ENCODE peak calls at places on chromosomes 1 and 21, in nine cellular contexts. One of them, this sample, is unnamed.

GRCh38 chr1:33893147-33893830 is 29.4 kb downstream of the HMGB4 start:
- DNase-seq in PC-9: no peak
- DNase-seq in CD14-positive monocyte: no peak
- DNase-seq in stimulated activated CD4-positive, alpha-beta T cell treated with anti-CD3 and anti-CD28 coated beads, Interleukin-2, amount 100 ng/mL, for 48 hours: no peak
- DNase-seq in epithelial cell of esophagus: no peak
- DNase-seq in LoVo: no peak
- DNase-seq in vagina: no peak
- DNase-seq in activated naive CD4-positive, alpha-beta T cell treated with anti-CD3 and anti-CD28 coated beads, Interleukin-2, amount 50 U/mL, for 16 hours: no peak
- DNase-seq in BE2C: no peak
- DNase-seq in this sample: peak

GRCh38 chr1:47575855-47576757 is 138.3 kb downstream of the FOXD2 start:
- DNase-seq in PC-9: no peak
- DNase-seq in CD14-positive monocyte: no peak
- DNase-seq in stimulated activated CD4-positive, alpha-beta T cell treated with anti-CD3 and anti-CD28 coated beads, Interleukin-2, amount 100 ng/mL, for 48 hours: no peak
- DNase-seq in epithelial cell of esophagus: peak
- DNase-seq in LoVo: no peak
- DNase-seq in vagina: no peak
- DNase-seq in activated naive CD4-positive, alpha-beta T cell treated with anti-CD3 and anti-CD28 coated beads, Interleukin-2, amount 50 U/mL, for 16 hours: no peak
- DNase-seq in BE2C: no peak
- DNase-seq in this sample: peak

GRCh38 chr21:44833663-44834062 is 15.8 kb upstream of the SUMO3 start:
- DNase-seq in PC-9: no peak
- DNase-seq in CD14-positive monocyte: no peak
- DNase-seq in stimulated activated CD4-positive, alpha-beta T cell treated with anti-CD3 and anti-CD28 coated beads, Interleukin-2, amount 100 ng/mL, for 48 hours: no peak
- DNase-seq in epithelial cell of esophagus: no peak
- DNase-seq in LoVo: no peak
- DNase-seq in vagina: no peak
- DNase-seq in activated naive CD4-positive, alpha-beta T cell treated with anti-CD3 and anti-CD28 coated beads, Interleukin-2, amount 50 U/mL, for 16 hours: no peak
- DNase-seq in BE2C: no peak
- DNase-seq in this sample: no peak

GRCh38 chr1:15578921-15579682 is 5.7 kb downstream of the AGMAT start:
- DNase-seq in PC-9: no peak
- DNase-seq in CD14-positive monocyte: no peak
- DNase-seq in stimulated activated CD4-positive, alpha-beta T cell treated with anti-CD3 and anti-CD28 coated beads, Interleukin-2, amount 100 ng/mL, for 48 hours: no peak
- DNase-seq in epithelial cell of esophagus: no peak
- DNase-seq in LoVo: no peak
- DNase-seq in vagina: no peak
- DNase-seq in activated naive CD4-positive, alpha-beta T cell treated with anti-CD3 and anti-CD28 coated beads, Interleukin-2, amount 50 U/mL, for 16 hours: peak
- DNase-seq in BE2C: no peak
- DNase-seq in this sample: no peak

GRCh38 chr21:14070049-14070893 is 140.5 kb downstream of the LIPI start:
- DNase-seq in PC-9: no peak
- DNase-seq in CD14-positive monocyte: no peak
- DNase-seq in stimulated activated CD4-positive, alpha-beta T cell treated with anti-CD3 and anti-CD28 coated beads, Interleukin-2, amount 100 ng/mL, for 48 hours: no peak
- DNase-seq in epithelial cell of esophagus: no peak
- DNase-seq in LoVo: no peak
- DNase-seq in vagina: no peak
- DNase-seq in activated naive CD4-positive, alpha-beta T cell treated with anti-CD3 and anti-CD28 coated beads, Interleukin-2, amount 50 U/mL, for 16 hours: no peak
- DNase-seq in BE2C: peak
- DNase-seq in this sample: no peak

GRCh38 chr1:172980456-172980855 is 70.3 kb downstream of the TNFSF18 start:
- DNase-seq in PC-9: no peak
- DNase-seq in CD14-positive monocyte: no peak
- DNase-seq in stimulated activated CD4-positive, alpha-beta T cell treated with anti-CD3 and anti-CD28 coated beads, Interleukin-2, amount 100 ng/mL, for 48 hours: no peak
- DNase-seq in epithelial cell of esophagus: peak
- DNase-seq in LoVo: no peak
- DNase-seq in vagina: no peak
- DNase-seq in activated naive CD4-positive, alpha-beta T cell treated with anti-CD3 and anti-CD28 coated beads, Interleukin-2, amount 50 U/mL, for 16 hours: no peak
- DNase-seq in BE2C: no peak
- DNase-seq in this sample: peak

GRCh38 chr21:26041441-26042180 is 129.0 kb downstream of the APP start:
- DNase-seq in PC-9: no peak
- DNase-seq in CD14-positive monocyte: no peak
- DNase-seq in stimulated activated CD4-positive, alpha-beta T cell treated with anti-CD3 and anti-CD28 coated beads, Interleukin-2, amount 100 ng/mL, for 48 hours: no peak
- DNase-seq in epithelial cell of esophagus: peak
- DNase-seq in LoVo: no peak
- DNase-seq in vagina: no peak
- DNase-seq in activated naive CD4-positive, alpha-beta T cell treated with anti-CD3 and anti-CD28 coated beads, Interleukin-2, amount 50 U/mL, for 16 hours: no peak
- DNase-seq in BE2C: peak
- DNase-seq in this sample: peak

GRCh38 chr1:175244206-175244605 is 51.6 kb upstream of the KIAA0040 start:
- DNase-seq in PC-9: no peak
- DNase-seq in CD14-positive monocyte: no peak
- DNase-seq in stimulated activated CD4-positive, alpha-beta T cell treated with anti-CD3 and anti-CD28 coated beads, Interleukin-2, amount 100 ng/mL, for 48 hours: no peak
- DNase-seq in epithelial cell of esophagus: no peak
- DNase-seq in LoVo: no peak
- DNase-seq in vagina: no peak
- DNase-seq in activated naive CD4-positive, alpha-beta T cell treated with anti-CD3 and anti-CD28 coated beads, Interleukin-2, amount 50 U/mL, for 16 hours: no peak
- DNase-seq in BE2C: no peak
- DNase-seq in this sample: peak

GRCh38 chr1:25676488-25676887 is 59.9 kb downstream of the MAN1C1 start:
- DNase-seq in PC-9: no peak
- DNase-seq in CD14-positive monocyte: no peak
- DNase-seq in stimulated activated CD4-positive, alpha-beta T cell treated with anti-CD3 and anti-CD28 coated beads, Interleukin-2, amount 100 ng/mL, for 48 hours: no peak
- DNase-seq in epithelial cell of esophagus: peak
- DNase-seq in LoVo: no peak
- DNase-seq in vagina: no peak
- DNase-seq in activated naive CD4-positive, alpha-beta T cell treated with anti-CD3 and anti-CD28 coated beads, Interleukin-2, amount 50 U/mL, for 16 hours: no peak
- DNase-seq in BE2C: no peak
- DNase-seq in this sample: peak

GRCh38 chr1:113692824-113693431 is 66.4 kb downstream of the PHTF1 start:
- DNase-seq in PC-9: no peak
- DNase-seq in CD14-positive monocyte: no peak
- DNase-seq in stimulated activated CD4-positive, alpha-beta T cell treated with anti-CD3 and anti-CD28 coated beads, Interleukin-2, amount 100 ng/mL, for 48 hours: no peak
- DNase-seq in epithelial cell of esophagus: no peak
- DNase-seq in LoVo: no peak
- DNase-seq in vagina: no peak
- DNase-seq in activated naive CD4-positive, alpha-beta T cell treated with anti-CD3 and anti-CD28 coated beads, Interleukin-2, amount 50 U/mL, for 16 hours: no peak
- DNase-seq in BE2C: no peak
- DNase-seq in this sample: no peak

GRCh38 chr1:117096871-117097842 is 24.4 kb downstream of the TRIM45 start:
- DNase-seq in PC-9: no peak
- DNase-seq in CD14-positive monocyte: no peak
- DNase-seq in stimulated activated CD4-positive, alpha-beta T cell treated with anti-CD3 and anti-CD28 coated beads, Interleukin-2, amount 100 ng/mL, for 48 hours: no peak
- DNase-seq in epithelial cell of esophagus: no peak
- DNase-seq in LoVo: peak
- DNase-seq in vagina: no peak
- DNase-seq in activated naive CD4-positive, alpha-beta T cell treated with anti-CD3 and anti-CD28 coated beads, Interleukin-2, amount 50 U/mL, for 16 hours: no peak
- DNase-seq in BE2C: no peak
- DNase-seq in this sample: no peak

GRCh38 chr1:59516881-59517280 is 220.0 kb downstream of the FGGY start:
- DNase-seq in PC-9: no peak
- DNase-seq in CD14-positive monocyte: no peak
- DNase-seq in stimulated activated CD4-positive, alpha-beta T cell treated with anti-CD3 and anti-CD28 coated beads, Interleukin-2, amount 100 ng/mL, for 48 hours: no peak
- DNase-seq in epithelial cell of esophagus: no peak
- DNase-seq in LoVo: no peak
- DNase-seq in vagina: no peak
- DNase-seq in activated naive CD4-positive, alpha-beta T cell treated with anti-CD3 and anti-CD28 coated beads, Interleukin-2, amount 50 U/mL, for 16 hours: no peak
- DNase-seq in BE2C: no peak
- DNase-seq in this sample: no peak

GRCh38 chr1:74246266-74246665 is 11.1 kb downstream of the TNNI3K start:
- DNase-seq in PC-9: no peak
- DNase-seq in CD14-positive monocyte: no peak
- DNase-seq in stimulated activated CD4-positive, alpha-beta T cell treated with anti-CD3 and anti-CD28 coated beads, Interleukin-2, amount 100 ng/mL, for 48 hours: no peak
- DNase-seq in epithelial cell of esophagus: no peak
- DNase-seq in LoVo: no peak
- DNase-seq in vagina: no peak
- DNase-seq in activated naive CD4-positive, alpha-beta T cell treated with anti-CD3 and anti-CD28 coated beads, Interleukin-2, amount 50 U/mL, for 16 hours: no peak
- DNase-seq in BE2C: no peak
- DNase-seq in this sample: peak

GRCh38 chr1:41537788-41538351 is 53.4 kb upstream of the EDN2 start:
- DNase-seq in PC-9: no peak
- DNase-seq in CD14-positive monocyte: no peak
- DNase-seq in stimulated activated CD4-positive, alpha-beta T cell treated with anti-CD3 and anti-CD28 coated beads, Interleukin-2, amount 100 ng/mL, for 48 hours: no peak
- DNase-seq in epithelial cell of esophagus: no peak
- DNase-seq in LoVo: no peak
- DNase-seq in vagina: no peak
- DNase-seq in activated naive CD4-positive, alpha-beta T cell treated with anti-CD3 and anti-CD28 coated beads, Interleukin-2, amount 50 U/mL, for 16 hours: no peak
- DNase-seq in BE2C: no peak
- DNase-seq in this sample: peak

GRCh38 chr1:198042168-198042567 is 114.6 kb upstream of the NEK7 start:
- DNase-seq in PC-9: no peak
- DNase-seq in CD14-positive monocyte: no peak
- DNase-seq in stimulated activated CD4-positive, alpha-beta T cell treated with anti-CD3 and anti-CD28 coated beads, Interleukin-2, amount 100 ng/mL, for 48 hours: no peak
- DNase-seq in epithelial cell of esophagus: no peak
- DNase-seq in LoVo: no peak
- DNase-seq in vagina: no peak
- DNase-seq in activated naive CD4-positive, alpha-beta T cell treated with anti-CD3 and anti-CD28 coated beads, Interleukin-2, amount 50 U/mL, for 16 hours: no peak
- DNase-seq in BE2C: no peak
- DNase-seq in this sample: no peak

GRCh38 chr1:119375366-119375765 is 6.8 kb downstream of the HAO2 start:
- DNase-seq in PC-9: no peak
- DNase-seq in CD14-positive monocyte: no peak
- DNase-seq in stimulated activated CD4-positive, alpha-beta T cell treated with anti-CD3 and anti-CD28 coated beads, Interleukin-2, amount 100 ng/mL, for 48 hours: no peak
- DNase-seq in epithelial cell of esophagus: no peak
- DNase-seq in LoVo: no peak
- DNase-seq in vagina: no peak
- DNase-seq in activated naive CD4-positive, alpha-beta T cell treated with anti-CD3 and anti-CD28 coated beads, Interleukin-2, amount 50 U/mL, for 16 hours: no peak
- DNase-seq in BE2C: no peak
- DNase-seq in this sample: no peak

GRCh38 chr1:156833598-156833997 is 16.9 kb upstream of the SH2D2A start:
- DNase-seq in PC-9: no peak
- DNase-seq in CD14-positive monocyte: no peak
- DNase-seq in stimulated activated CD4-positive, alpha-beta T cell treated with anti-CD3 and anti-CD28 coated beads, Interleukin-2, amount 100 ng/mL, for 48 hours: no peak
- DNase-seq in epithelial cell of esophagus: no peak
- DNase-seq in LoVo: no peak
- DNase-seq in vagina: no peak
- DNase-seq in activated naive CD4-positive, alpha-beta T cell treated with anti-CD3 and anti-CD28 coated beads, Interleukin-2, amount 50 U/mL, for 16 hours: no peak
- DNase-seq in BE2C: no peak
- DNase-seq in this sample: no peak

GRCh38 chr21:36545776-36546511 is 66.0 kb upstream of the CLDN14 start:
- DNase-seq in PC-9: no peak
- DNase-seq in CD14-positive monocyte: no peak
- DNase-seq in stimulated activated CD4-positive, alpha-beta T cell treated with anti-CD3 and anti-CD28 coated beads, Interleukin-2, amount 100 ng/mL, for 48 hours: no peak
- DNase-seq in epithelial cell of esophagus: no peak
- DNase-seq in LoVo: no peak
- DNase-seq in vagina: no peak
- DNase-seq in activated naive CD4-positive, alpha-beta T cell treated with anti-CD3 and anti-CD28 coated beads, Interleukin-2, amount 50 U/mL, for 16 hours: no peak
- DNase-seq in BE2C: no peak
- DNase-seq in this sample: no peak

GRCh38 chr1:187384504-187384903 is 555.8 kb downstream of the PLA2G4A start:
- DNase-seq in PC-9: no peak
- DNase-seq in CD14-positive monocyte: no peak
- DNase-seq in stimulated activated CD4-positive, alpha-beta T cell treated with anti-CD3 and anti-CD28 coated beads, Interleukin-2, amount 100 ng/mL, for 48 hours: no peak
- DNase-seq in epithelial cell of esophagus: no peak
- DNase-seq in LoVo: no peak
- DNase-seq in vagina: no peak
- DNase-seq in activated naive CD4-positive, alpha-beta T cell treated with anti-CD3 and anti-CD28 coated beads, Interleukin-2, amount 50 U/mL, for 16 hours: no peak
- DNase-seq in BE2C: no peak
- DNase-seq in this sample: no peak

GRCh38 chr1:162720996-162721395 is 69.5 kb upstream of the HSD17B7 start:
- DNase-seq in PC-9: no peak
- DNase-seq in CD14-positive monocyte: no peak
- DNase-seq in stimulated activated CD4-positive, alpha-beta T cell treated with anti-CD3 and anti-CD28 coated beads, Interleukin-2, amount 100 ng/mL, for 48 hours: no peak
- DNase-seq in epithelial cell of esophagus: no peak
- DNase-seq in LoVo: no peak
- DNase-seq in vagina: no peak
- DNase-seq in activated naive CD4-positive, alpha-beta T cell treated with anti-CD3 and anti-CD28 coated beads, Interleukin-2, amount 50 U/mL, for 16 hours: no peak
- DNase-seq in BE2C: no peak
- DNase-seq in this sample: peak

GRCh38 chr1:179881642-179882252 is 338 bp upstream of the TOR1AIP1 start:
- DNase-seq in PC-9: no peak
- DNase-seq in CD14-positive monocyte: no peak
- DNase-seq in stimulated activated CD4-positive, alpha-beta T cell treated with anti-CD3 and anti-CD28 coated beads, Interleukin-2, amount 100 ng/mL, for 48 hours: no peak
- DNase-seq in epithelial cell of esophagus: peak
- DNase-seq in LoVo: peak
- DNase-seq in vagina: no peak
- DNase-seq in activated naive CD4-positive, alpha-beta T cell treated with anti-CD3 and anti-CD28 coated beads, Interleukin-2, amount 50 U/mL, for 16 hours: no peak
- DNase-seq in BE2C: no peak
- DNase-seq in this sample: peak

GRCh38 chr1:205583461-205584130 is 48.2 kb downstream of the ELK4 start:
- DNase-seq in PC-9: no peak
- DNase-seq in CD14-positive monocyte: no peak
- DNase-seq in stimulated activated CD4-positive, alpha-beta T cell treated with anti-CD3 and anti-CD28 coated beads, Interleukin-2, amount 100 ng/mL, for 48 hours: no peak
- DNase-seq in epithelial cell of esophagus: no peak
- DNase-seq in LoVo: no peak
- DNase-seq in vagina: no peak
- DNase-seq in activated naive CD4-positive, alpha-beta T cell treated with anti-CD3 and anti-CD28 coated beads, Interleukin-2, amount 50 U/mL, for 16 hours: no peak
- DNase-seq in BE2C: no peak
- DNase-seq in this sample: no peak

GRCh38 chr1:108704501-108704900 is 8.2 kb upstream of the FNDC7 start:
- DNase-seq in PC-9: peak
- DNase-seq in CD14-positive monocyte: no peak
- DNase-seq in stimulated activated CD4-positive, alpha-beta T cell treated with anti-CD3 and anti-CD28 coated beads, Interleukin-2, amount 100 ng/mL, for 48 hours: no peak
- DNase-seq in epithelial cell of esophagus: peak
- DNase-seq in LoVo: peak
- DNase-seq in vagina: no peak
- DNase-seq in activated naive CD4-positive, alpha-beta T cell treated with anti-CD3 and anti-CD28 coated beads, Interleukin-2, amount 50 U/mL, for 16 hours: no peak
- DNase-seq in BE2C: no peak
- DNase-seq in this sample: peak

This sample was measured in kidney tubule cell.